ENCODE peak calls at places on chromosomes 12 and 14, in four cellular contexts. One of them, this sample, is unnamed.

GRCh38 chr12:25692115-25693035 is 139.3 kb upstream of the LMNTD1 start:
- DNase-seq in A549: no peak
- DNase-seq in HepG2: no peak
- DNase-seq in K562: no peak
- DNase-seq in this sample: no peak

GRCh38 chr12:67456281-67456918 is 187.2 kb downstream of the CAND1 start:
- DNase-seq in K562: no peak
- DNase-seq in HepG2: no peak
- DNase-seq in A549: no peak
- DNase-seq in this sample: no peak

GRCh38 chr14:101457936-101458535 is 103.3 kb upstream of the DIO3 start:
- DNase-seq in A549: no peak
- DNase-seq in K562: no peak
- DNase-seq in HepG2: no peak
- DNase-seq in this sample: no peak

GRCh38 chr12:32091696-32092095 is 15.0 kb upstream of the BICD1 start:
- DNase-seq in K562: no peak
- DNase-seq in A549: no peak
- DNase-seq in HepG2: no peak
- DNase-seq in this sample: no peak

GRCh38 chr12:130791699-130792098 is 47.4 kb downstream of the STX2 start:
- DNase-seq in A549: no peak
- DNase-seq in K562: no peak
- DNase-seq in HepG2: no peak
- DNase-seq in this sample: no peak

GRCh38 chr12:31019561-31020308 is 53.9 kb upstream of the DDX11 start:
- DNase-seq in HepG2: no peak
- DNase-seq in A549: no peak
- DNase-seq in K562: no peak
- DNase-seq in this sample: no peak

GRCh38 chr14:72186461-72187035 is 254.3 kb downstream of the RGS6 start:
- DNase-seq in A549: no peak
- DNase-seq in K562: no peak
- DNase-seq in HepG2: no peak
- DNase-seq in this sample: no peak

GRCh38 chr14:105337966-105338365 is 23.4 kb downstream of the PACS2 start:
- DNase-seq in A549: no peak
- DNase-seq in K562: no peak
- DNase-seq in HepG2: no peak
- DNase-seq in this sample: no peak

GRCh38 chr14:104280902-104281767 is 142.7 kb downstream of the KIF26A start:
- DNase-seq in HepG2: no peak
- DNase-seq in K562: no peak
- DNase-seq in A549: no peak
- DNase-seq in this sample: no peak

GRCh38 chr14:105193916-105194782 is 13.0 kb upstream of the NUDT14 start:
- DNase-seq in HepG2: no peak
- DNase-seq in A549: no peak
- DNase-seq in K562: no peak
- DNase-seq in this sample: no peak

GRCh38 chr12:121595520-121595919 is 14.7 kb upstream of the KDM2B start:
- DNase-seq in HepG2: no peak
- DNase-seq in K562: no peak
- DNase-seq in A549: no peak
- DNase-seq in this sample: no peak

GRCh38 chr12:126189856-126190255 is 1124.6 kb downstream of the AACS start:
- DNase-seq in K562: no peak
- DNase-seq in HepG2: no peak
- DNase-seq in A549: no peak
- DNase-seq in this sample: no peak

GRCh38 chr14:77580964-77581505 is 35.4 kb downstream of the SPTLC2 start:
- DNase-seq in K562: no peak
- DNase-seq in A549: no peak
- DNase-seq in HepG2: no peak
- DNase-seq in this sample: peak

GRCh38 chr14:65961004-65961403 is 525.2 kb upstream of the CCDC196 start:
- DNase-seq in HepG2: no peak
- DNase-seq in A549: peak
- DNase-seq in K562: peak
- DNase-seq in this sample: no peak

GRCh38 chr12:115166698-115167315 is 482.8 kb upstream of the TBX3 start:
- DNase-seq in K562: no peak
- DNase-seq in HepG2: peak
- DNase-seq in A549: no peak
- DNase-seq in this sample: no peak

GRCh38 chr12:105204916-105205315 is 31.1 kb downstream of the APPL2 start:
- DNase-seq in K562: no peak
- DNase-seq in HepG2: no peak
- DNase-seq in A549: no peak
- DNase-seq in this sample: no peak

GRCh38 chr12:56829908-56830307 is 66.8 kb downstream of the HSD17B6 start:
- DNase-seq in A549: no peak
- DNase-seq in HepG2: no peak
- DNase-seq in K562: no peak
- DNase-seq in this sample: no peak

GRCh38 chr12:293199-293598 is 30.6 kb upstream of the SLC6A13 start:
- DNase-seq in HepG2: no peak
- DNase-seq in K562: no peak
- DNase-seq in A549: no peak
- DNase-seq in this sample: no peak

GRCh38 chr14:67529947-67530935 is 2.8 kb upstream of the PLEKHH1 start:
- DNase-seq in K562: no peak
- DNase-seq in HepG2: no peak
- DNase-seq in A549: no peak
- DNase-seq in this sample: no peak

GRCh38 chr14:104554608-104555401 is 24.8 kb upstream of the C14orf180 start:
- DNase-seq in HepG2: no peak
- DNase-seq in A549: no peak
- DNase-seq in K562: no peak
- DNase-seq in this sample: no peak

GRCh38 chr14:104138098-104138890 is at the start of gene KIF26A:
- DNase-seq in K562: peak
- DNase-seq in A549: peak
- DNase-seq in HepG2: no peak
- DNase-seq in this sample: no peak

GRCh38 chr12:16294589-16294988 is 17.1 kb upstream of the SLC15A5 start:
- DNase-seq in A549: no peak
- DNase-seq in HepG2: no peak
- DNase-seq in K562: no peak
- DNase-seq in this sample: no peak

GRCh38 chr14:25461780-25462179 is 411.8 kb upstream of the STXBP6 start:
- DNase-seq in HepG2: no peak
- DNase-seq in A549: no peak
- DNase-seq in K562: no peak
- DNase-seq in this sample: no peak

GRCh38 chr14:76324133-76324532 is 51.8 kb upstream of the ESRRB start:
- DNase-seq in K562: no peak
- DNase-seq in HepG2: no peak
- DNase-seq in A549: no peak
- DNase-seq in this sample: no peak

GRCh38 chr12:9363145-9363544 is 154.9 kb upstream of the PZP start:
- DNase-seq in A549: no peak
- DNase-seq in HepG2: no peak
- DNase-seq in K562: no peak
- DNase-seq in this sample: peak

GRCh38 chr14:88792572-88793258 is at the start of gene EML5:
- DNase-seq in A549: peak
- DNase-seq in HepG2: peak
- DNase-seq in K562: peak
- DNase-seq in this sample: no peak

GRCh38 chr12:56873382-56873781 is 60.8 kb downstream of the SDR9C7 start:
- DNase-seq in K562: no peak
- DNase-seq in A549: no peak
- DNase-seq in HepG2: no peak
- DNase-seq in this sample: no peak

GRCh38 chr12:107519906-107520859 is 165.4 kb upstream of the PWP1 start:
- DNase-seq in A549: no peak
- DNase-seq in K562: no peak
- DNase-seq in HepG2: no peak
- DNase-seq in this sample: no peak

GRCh38 chr14:29759521-29760340 is 167.9 kb downstream of the PRKD1 start:
- DNase-seq in A549: no peak
- DNase-seq in K562: no peak
- DNase-seq in HepG2: no peak
- DNase-seq in this sample: peak

GRCh38 chr14:64707661-64708060 is 3.4 kb downstream of the PLEKHG3 start:
- DNase-seq in K562: no peak
- DNase-seq in A549: peak
- DNase-seq in HepG2: peak
- DNase-seq in this sample: no peak

DNA sequence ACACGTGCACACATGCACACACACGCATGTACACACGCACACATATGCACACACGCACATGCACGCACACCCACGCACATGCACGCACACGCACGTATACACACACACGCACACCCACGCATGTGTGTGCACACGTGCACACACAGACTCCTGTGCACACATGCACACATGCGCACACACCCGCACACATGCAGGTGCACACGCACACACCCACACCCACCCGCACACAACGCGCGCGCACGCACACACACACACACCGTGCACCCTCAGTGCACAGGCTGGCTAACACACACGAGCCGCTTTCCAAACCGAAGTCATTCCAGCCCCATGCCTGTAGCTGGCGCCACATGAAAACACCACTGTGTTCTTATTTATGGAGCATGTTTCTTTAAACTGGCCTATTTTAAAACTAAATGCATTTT is 45.3 kb downstream of the GALNT9 start:
- DNase-seq in K562: no peak
- DNase-seq in HepG2: no peak
- DNase-seq in A549: no peak
- DNase-seq in this sample: no peak
- TF ChIP-seq SMC3 in K562: no peak
- TF ChIP-seq SMC3 in HepG2: no peak
- TF ChIP-seq SMC3 in A549: peak
- TF ChIP-seq SMC3 in this sample: no peak

GRCh38 chr12:75508159-75508558 is 3.2 kb downstream of the KRR1 start:
- DNase-seq in HepG2: no peak
- DNase-seq in K562: no peak
- DNase-seq in A549: no peak
- DNase-seq in this sample: no peak
- TF ChIP-seq ESRRA in HepG2: no peak
- TF ChIP-seq ESRRA in K562: no peak
- TF ChIP-seq ESRRA in A549: no peak
- TF ChIP-seq ESRRA in this sample: no peak

GRCh38 chr12:1691123-1692007 is 495 bp downstream of the ADIPOR2 start:
- DNase-seq in HepG2: peak
- DNase-seq in K562: no peak
- DNase-seq in A549: peak
- DNase-seq in this sample: no peak
- TF ChIP-seq SMC3 in HepG2: no peak
- TF ChIP-seq SMC3 in K562: no peak
- TF ChIP-seq SMC3 in A549: peak
- TF ChIP-seq SMC3 in this sample: no peak

DNA sequence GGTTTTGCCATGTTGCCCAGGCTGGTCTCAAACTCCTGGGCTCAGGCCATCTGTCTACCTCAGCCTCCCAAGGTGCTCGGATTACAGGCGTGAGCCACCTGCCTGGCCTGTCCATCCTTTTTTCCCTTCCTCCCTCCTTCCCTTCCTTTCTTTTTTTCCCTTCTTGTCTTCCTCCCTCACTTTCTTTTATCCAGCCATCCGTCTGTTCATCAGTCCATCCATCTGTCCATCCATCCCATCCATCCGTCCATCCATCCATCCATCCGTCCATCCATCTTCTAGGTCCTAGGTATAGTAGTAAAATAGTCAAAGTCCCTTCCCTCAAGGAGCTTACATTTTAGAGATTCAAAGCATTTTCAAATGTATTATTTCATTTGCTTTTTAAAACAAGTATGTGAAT is 56.8 kb downstream of the CRADD start:
- DNase-seq in HepG2: no peak
- DNase-seq in K562: no peak
- DNase-seq in A549: no peak
- DNase-seq in this sample: no peak
- TF ChIP-seq ESRRA in HepG2: no peak
- TF ChIP-seq ESRRA in K562: no peak
- TF ChIP-seq ESRRA in A549: no peak
- TF ChIP-seq ESRRA in this sample: no peak

GRCh38 chr14:106877527-106877926 is 1351.1 kb downstream of the TMEM121 start:
- DNase-seq in HepG2: no peak
- DNase-seq in A549: no peak
- DNase-seq in K562: no peak
- DNase-seq in this sample: no peak

GRCh38 chr14:106874365-106874764 is 1348.0 kb downstream of the TMEM121 start:
- DNase-seq in K562: no peak
- DNase-seq in A549: no peak
- DNase-seq in HepG2: no peak
- DNase-seq in this sample: no peak

GRCh38 chr14:106872619-106873446 is 1346.5 kb downstream of the TMEM121 start:
- DNase-seq in HepG2: peak
- DNase-seq in A549: peak
- DNase-seq in K562: peak
- DNase-seq in this sample: no peak

GRCh38 chr14:106876711-106877110 is 1350.3 kb downstream of the TMEM121 start:
- DNase-seq in A549: no peak
- DNase-seq in HepG2: no peak
- DNase-seq in K562: no peak
- DNase-seq in this sample: no peak

GRCh38 chr14:106875503-106875902 is 1349.1 kb downstream of the TMEM121 start:
- DNase-seq in HepG2: no peak
- DNase-seq in K562: no peak
- DNase-seq in A549: no peak
- DNase-seq in this sample: no peak
- TF ChIP-seq SMC3 in HepG2: no peak
- TF ChIP-seq SMC3 in K562: no peak
- TF ChIP-seq SMC3 in A549: no peak
- TF ChIP-seq SMC3 in this sample: no peak

GRCh38 chr14:74293621-74294020 is 9.1 kb downstream of the ABCD4 start:
- DNase-seq in HepG2: no peak
- DNase-seq in K562: no peak
- DNase-seq in A549: no peak
- DNase-seq in this sample: no peak
- TF ChIP-seq ESRRA in HepG2: no peak
- TF ChIP-seq ESRRA in K562: no peak
- TF ChIP-seq ESRRA in A549: no peak
- TF ChIP-seq ESRRA in this sample: no peak

GRCh38 chr14:75323571-75323970 is 44.9 kb downstream of the FOS start:
- DNase-seq in K562: no peak
- DNase-seq in A549: no peak
- DNase-seq in HepG2: no peak
- DNase-seq in this sample: no peak
- TF ChIP-seq SMC3 in K562: no peak
- TF ChIP-seq SMC3 in A549: no peak
- TF ChIP-seq SMC3 in HepG2: no peak
- TF ChIP-seq SMC3 in this sample: no peak

This sample was measured in GM12878.